ENCODE peak calls at places on chromosomes 13 and 19, in four cellular contexts. C, R, D and A are unnamed samples.

GRCh38 chr19:49560358-49560900 is 19.9 kb downstream of the NOSIP start:
- DNase-seq in C (no peak), R (peak), D (no peak), A (no peak)

GRCh38 chr13:97273341-97273831 is 51.3 kb downstream of the MBNL2 start:
- DNase-seq in C (no peak), R (no peak), D (no peak), A (no peak)

GRCh38 chr19:5128251-5128931 is 159.5 kb downstream of the KDM4B start:
- DNase-seq in C (no peak), R (peak), D (no peak), A (no peak)

GRCh38 chr13:73993661-73994060 is 140.5 kb downstream of the KLF12 start:
- DNase-seq in C (no peak), R (no peak), D (no peak), A (no peak)

GRCh38 chr13:48636550-48636949 is 17.2 kb upstream of the CYSLTR2 start:
- DNase-seq in C (no peak), R (no peak), D (no peak), A (no peak)

GRCh38 chr19:2775556-2776430 is 7.3 kb downstream of the SGTA start:
- DNase-seq in C (peak), R (peak), D (no peak), A (no peak)

GRCh38 chr13:41678320-41678719 is 221.0 kb downstream of the RGCC start:
- DNase-seq in C (no peak), R (no peak), D (no peak), A (no peak)

GRCh38 chr19:44604241-44604640 is 9.1 kb upstream of the IGSF23 start:
- DNase-seq in C (no peak), R (no peak), D (no peak), A (no peak)

GRCh38 chr13:86909318-86909717 is 761.9 kb upstream of the SLITRK5 start:
- DNase-seq in C (no peak), R (peak), D (no peak), A (no peak)

DNA sequence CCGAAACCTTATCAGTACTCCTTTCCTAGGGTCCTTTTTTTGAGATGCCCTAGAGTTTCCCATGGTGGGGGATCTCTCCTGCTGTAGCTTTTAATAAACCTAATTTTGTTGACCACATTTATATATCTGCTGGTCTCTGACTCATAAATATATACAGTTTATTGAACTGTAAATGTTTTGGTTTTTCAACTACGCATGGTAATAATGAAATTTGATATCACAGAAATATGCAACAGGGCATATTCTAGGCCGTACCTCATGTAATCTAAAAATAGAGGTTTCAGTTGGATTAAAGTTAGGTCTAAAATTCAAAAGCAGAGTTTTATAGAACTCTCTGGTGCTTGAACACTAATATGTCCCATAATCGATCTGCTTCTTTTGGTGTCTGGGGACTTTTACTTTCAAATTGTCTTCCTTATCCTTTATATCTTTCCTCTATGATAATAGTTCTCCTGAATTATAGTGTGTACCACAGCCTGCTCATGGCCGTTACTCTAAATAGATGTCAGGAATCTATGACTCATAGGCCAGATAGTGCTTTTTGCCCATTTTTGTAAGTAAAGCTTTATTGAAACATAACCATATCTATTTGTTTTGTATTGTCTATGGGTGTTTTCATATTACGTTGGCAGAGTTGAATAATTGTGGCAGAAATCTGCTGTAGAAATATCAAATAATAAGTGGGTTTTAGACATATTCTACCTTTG is 324.8 kb upstream of the PCDH9 start:
- DNase-seq in C (no peak), R (no peak), D (no peak), A (no peak)
- TF ChIP-seq HMGXB4 in C (no peak), R (no peak), D (no peak), A (no peak)

GRCh38 chr19:33143897-33144405 is 12.0 kb downstream of the WDR88 start:
- DNase-seq in C (peak), R (peak), D (peak), A (peak)
- TF ChIP-seq HMGXB4 in C (peak), R (no peak), D (no peak), A (no peak)

GRCh38 chr13:101930331-101930730 is 471.5 kb downstream of the FGF14 start:
- DNase-seq in C (no peak), R (no peak), D (no peak), A (no peak)
- TF ChIP-seq HMGXB4 in C (no peak), R (no peak), D (no peak), A (no peak)

GRCh38 chr19:30156646-30157045 is 214.6 kb downstream of the URI1 start:
- DNase-seq in C (no peak), R (no peak), D (no peak), A (no peak)
- TF ChIP-seq HMGXB4 in C (no peak), R (no peak), D (no peak), A (no peak)

DNA sequence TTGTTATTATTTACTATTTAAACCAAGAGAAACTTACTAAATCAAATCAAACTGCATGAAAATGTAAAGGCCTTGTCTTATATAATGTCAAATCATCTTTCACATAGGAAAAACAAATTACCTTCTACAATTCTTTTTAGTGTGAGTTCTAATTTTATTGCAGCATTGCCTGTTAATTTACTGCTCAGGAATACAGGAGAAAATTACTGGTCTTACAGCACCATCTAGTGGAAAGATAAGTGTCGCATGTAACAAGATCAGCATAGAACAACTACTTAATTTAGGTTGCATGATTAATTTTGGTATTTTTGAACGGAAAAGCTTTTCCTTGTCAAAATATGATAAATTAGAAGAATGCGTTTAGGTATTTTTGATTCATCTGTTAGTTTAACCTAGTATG is 502.7 kb downstream of the UQCRFS1 start:
- DNase-seq in C (peak), R (peak), D (peak), A (no peak)
- TF ChIP-seq HMGXB4 in C (no peak), R (no peak), D (no peak), A (no peak)

DNA sequence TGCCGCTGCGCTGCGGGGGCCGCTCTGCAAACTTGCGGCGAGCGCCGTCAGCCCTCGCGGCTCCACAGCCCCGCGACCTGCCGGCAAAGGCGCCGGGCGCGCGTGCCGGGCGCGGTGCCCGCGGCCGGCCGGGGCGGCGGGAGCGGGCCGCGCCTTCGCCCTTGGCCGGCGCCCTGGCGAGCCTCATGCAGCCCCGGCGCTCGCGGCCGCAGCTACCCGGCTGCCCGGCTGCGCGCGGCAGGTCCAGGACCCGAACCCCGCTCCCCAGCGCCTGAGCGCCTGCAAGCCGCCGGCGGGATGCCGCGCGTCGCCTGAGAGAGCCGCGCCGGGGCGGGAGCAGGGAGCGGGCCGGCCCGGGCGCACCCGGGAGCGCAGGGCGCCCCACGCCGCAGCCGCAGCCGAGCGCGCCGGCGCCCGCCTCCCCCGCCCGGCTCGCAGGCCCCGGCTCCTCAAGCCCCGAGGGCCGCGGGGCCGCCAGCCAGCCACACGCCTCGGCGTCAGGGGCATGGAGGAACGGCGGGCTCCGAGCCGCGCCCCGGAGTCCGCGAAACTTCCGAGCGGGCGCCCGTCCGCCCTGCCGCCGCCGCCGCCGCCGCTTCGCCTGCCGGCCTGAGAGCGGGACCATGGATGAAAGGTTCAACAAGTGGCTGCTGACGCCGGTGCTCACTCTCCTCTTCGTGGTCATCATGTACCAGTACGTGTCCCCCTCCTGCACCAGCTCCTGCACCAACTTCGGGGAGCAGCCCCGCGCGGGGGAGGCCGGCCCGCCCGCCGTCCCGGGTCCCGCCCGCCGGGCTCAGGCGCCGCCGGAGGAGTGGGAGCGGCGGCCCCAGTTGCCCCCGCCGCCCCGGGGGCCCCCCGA is 564 bp downstream of the HS6ST3 start:
- DNase-seq in C (no peak), R (no peak), D (no peak), A (peak)
- TF ChIP-seq HMGXB4 in C (no peak), R (no peak), D (no peak), A (no peak)

GRCh38 chr13:23554000-23554399 is 16.2 kb upstream of the TNFRSF19 start:
- DNase-seq in C (no peak), R (no peak), D (no peak), A (no peak)
- TF ChIP-seq HMGXB4 in C (no peak), R (no peak), D (no peak), A (no peak)